ENCODE peak calls at places on chromosomes 12 and 14, in seven cellular contexts. L, W, P, T, Q, V and G are unnamed samples.
A peak's percentile ranks its signal among the peaks of the same experiment; 100 is the strongest.

GRCh38 chr12:68450947-68451260 is 118.7 kb upstream of the MDM1 start:
- DNase-seq in L (no peak), W (no peak), P (no peak), T (no peak), Q (no peak), V (no peak), G (no peak)

GRCh38 chr12:2795291-2796186 is 769 bp downstream of the FKBP4 start:
- DNase-seq in L (peak; percentile 55), W (peak; percentile 82), P (peak; percentile 77), T (peak; percentile 83), Q (peak; percentile 41), V (peak; percentile 78), G (peak; percentile 86)

GRCh38 chr12:42716521-42716920 is 127.0 kb upstream of the PRICKLE1 start:
- DNase-seq in L (no peak), W (no peak), P (peak; percentile 56), T (no peak), Q (peak; percentile 43), V (no peak), G (no peak)

GRCh38 chr12:79692249-79692619 is 1.5 kb upstream of the PAWR start:
- DNase-seq in L (no peak), W (no peak), P (no peak), T (no peak), Q (peak; percentile 4), V (no peak), G (no peak)

GRCh38 chr14:68792830-68793733 is at the start of gene ZFP36L1:
- DNase-seq in L (peak; percentile 97), W (peak; percentile 96), P (peak; percentile 93), T (peak; percentile 96), Q (peak; percentile 95), V (peak; percentile 94), G (peak; percentile 96)

GRCh38 chr12:120761581-120761980 is 36.0 kb downstream of the ACADS start:
- DNase-seq in L (no peak), W (peak; percentile 40), P (no peak), T (no peak), Q (peak; percentile 57), V (no peak), G (no peak)

GRCh38 chr12:31325524-31325875 is 450 bp downstream of the SINHCAF start:
- DNase-seq in L (peak; percentile 19), W (peak; percentile 4), P (peak; percentile 40), T (no peak), Q (no peak), V (no peak), G (peak; percentile 48)

GRCh38 chr14:53408175-53408879 is 255.2 kb upstream of the DDHD1 start:
- DNase-seq in L (no peak), W (no peak), P (no peak), T (no peak), Q (no peak), V (no peak), G (no peak)

GRCh38 chr12:90652280-90652679 is 302.7 kb downstream of the CCER1 start:
- DNase-seq in L (no peak), W (no peak), P (no peak), T (no peak), Q (no peak), V (no peak), G (no peak)

GRCh38 chr12:131987552-131987951 is 37.8 kb downstream of the EP400 start:
- DNase-seq in L (no peak), W (no peak), P (no peak), T (no peak), Q (no peak), V (no peak), G (no peak)

GRCh38 chr12:60112778-60113177 is 516.9 kb downstream of the SLC16A7 start:
- DNase-seq in L (no peak), W (no peak), P (no peak), T (no peak), Q (no peak), V (no peak), G (no peak)

GRCh38 chr14:65263161-65263788 is 149.3 kb upstream of the FUT8 start:
- DNase-seq in L (no peak), W (no peak), P (no peak), T (no peak), Q (peak; percentile 61), V (no peak), G (no peak)

GRCh38 chr14:91363776-91364523 is 53.7 kb downstream of the CCDC88C start:
- DNase-seq in L (no peak), W (no peak), P (no peak), T (no peak), Q (no peak), V (no peak), G (no peak)

GRCh38 chr12:88503344-88503743 is 76.9 kb downstream of the KITLG start:
- DNase-seq in L (no peak), W (no peak), P (no peak), T (no peak), Q (no peak), V (no peak), G (no peak)

DNA sequence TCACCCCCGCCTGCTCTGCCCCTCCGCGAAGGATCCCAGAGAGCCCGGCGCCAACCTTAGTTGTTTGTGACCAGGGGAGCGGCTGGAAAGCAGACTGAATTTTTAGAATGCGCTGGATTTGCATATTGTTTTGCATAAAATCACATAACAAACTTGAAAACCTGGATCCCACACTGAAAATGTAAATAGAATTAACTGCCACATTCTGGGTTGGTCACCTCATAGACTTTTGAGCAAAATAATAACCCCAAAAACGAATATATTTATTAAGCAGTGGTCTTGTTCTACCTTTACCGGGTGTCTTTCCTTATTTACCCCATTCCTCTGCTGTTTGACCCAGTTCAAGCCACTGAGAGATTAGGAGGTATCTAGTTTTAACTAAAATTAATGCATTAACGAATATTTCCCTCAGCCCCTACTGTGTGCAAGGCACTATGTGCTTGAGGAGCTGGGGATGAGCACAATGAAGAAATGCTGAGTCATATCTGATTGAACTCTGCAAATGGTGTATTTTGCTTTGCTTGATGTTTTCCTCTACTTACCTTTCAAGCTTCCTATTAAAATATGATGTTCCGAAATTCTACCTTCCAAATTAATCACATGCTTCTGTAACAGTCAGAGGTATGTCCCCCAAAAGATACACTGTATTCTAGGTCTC is 438 bp upstream of the EGLN3 start:
- DNase-seq in L (no peak), W (no peak), P (no peak), T (no peak), Q (no peak), V (no peak), G (no peak)
- H3K27ac ChIP-seq in L (peak overlapping the region; percentile 76), W (peak overlapping the region; percentile 80), P (peak overlapping the region; percentile 79), T (peak overlapping the region; percentile 75), Q (no peak overlapping the region), V (no peak overlapping the region), G (no peak overlapping the region)

GRCh38 chr12:18262514-18262913 is 1.2 kb downstream of the PIK3C2G start:
- DNase-seq in L (no peak), W (no peak), P (no peak), T (no peak), Q (peak; percentile 15), V (no peak), G (no peak)
- H3K4me1 ChIP-seq in L (no peaks in the 10 kb centered on the region), W (no peaks in the 10 kb centered on the region), P (no peaks in the 10 kb centered on the region), T (no peaks in the 10 kb centered on the region), Q (no peaks in the 10 kb centered on the region), V (peaks cover 17% of the 10 kb centered on the region), G (no peaks in the 10 kb centered on the region)

DNA sequence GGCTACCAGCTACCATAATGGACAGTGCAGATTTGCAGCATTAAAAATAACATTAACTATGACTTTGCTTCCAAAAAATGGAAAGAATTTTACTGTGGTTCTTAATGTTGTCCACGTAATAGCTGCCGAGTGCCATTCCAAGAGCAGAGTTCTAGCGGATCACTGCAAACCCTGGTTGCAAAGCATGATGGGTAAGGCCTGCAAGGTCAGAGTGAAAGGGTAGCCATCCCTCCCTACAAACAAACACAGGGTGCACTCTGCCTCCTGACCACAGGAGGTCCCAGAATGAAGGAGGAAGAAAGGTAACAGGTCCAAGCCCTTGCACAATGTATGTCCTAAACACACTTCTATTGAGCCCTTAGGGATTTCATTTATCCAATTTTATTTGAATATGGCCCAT is 157.6 kb downstream of the DPF3 start:
- DNase-seq in L (peak; percentile 31), W (no peak), P (no peak), T (no peak), Q (peak; percentile 83), V (no peak), G (no peak)
- TF ChIP-seq CTCF in L (no peak), W (no peak), P (no peak), T (no peak), Q (no peak), V (no peak), G (no peak)

GRCh38 chr14:38171197-38171596 is 36.5 kb upstream of the SSTR1 start:
- DNase-seq in L (no peak), W (no peak), P (no peak), T (no peak), Q (peak; percentile 33), V (no peak), G (no peak)

GRCh38 chr14:38175658-38176057 is 32.0 kb upstream of the SSTR1 start:
- DNase-seq in L (no peak), W (no peak), P (no peak), T (no peak), Q (no peak), V (no peak), G (no peak)

DNA sequence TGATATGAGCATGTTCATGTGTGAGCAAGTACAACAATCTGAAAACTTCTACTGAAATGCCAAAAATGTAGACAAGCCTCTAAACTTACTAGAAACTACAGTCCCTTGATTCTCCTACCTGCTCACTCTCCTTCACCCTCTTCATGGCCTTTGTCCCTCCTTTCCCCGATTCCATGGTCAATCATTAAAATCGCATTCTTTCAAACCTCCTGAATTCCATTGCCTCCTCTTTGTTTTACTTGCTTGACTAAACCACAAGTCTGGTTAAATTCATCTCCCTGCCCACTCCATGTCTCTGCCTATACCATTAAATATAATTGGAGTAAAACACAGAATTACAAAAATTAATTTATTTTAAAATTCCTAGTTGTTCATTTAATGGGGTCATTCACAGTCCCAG is 33.0 kb upstream of the SSTR1 start:
- DNase-seq in L (no peak), W (no peak), P (no peak), T (no peak), Q (no peak), V (no peak), G (no peak)
- H3K27ac ChIP-seq in L (no peak overlapping the region), W (no peak overlapping the region), P (no peak overlapping the region), T (no peak overlapping the region), Q (no peak overlapping the region), V (no peak overlapping the region), G (no peak overlapping the region)

GRCh38 chr12:56629459-56630179 is 507 bp downstream of the BAZ2A start:
- DNase-seq in L (peak; percentile 20), W (peak; percentile 42), P (peak; percentile 39), T (no peak), Q (no peak), V (no peak), G (peak; percentile 50)
- H3K4me1 ChIP-seq in L (peaks cover 42% of the 10 kb centered on the region), W (peaks cover 63% of the 10 kb centered on the region), P (peaks cover 21% of the 10 kb centered on the region), T (peaks cover 24% of the 10 kb centered on the region), Q (peaks cover 14% of the 10 kb centered on the region), V (peaks cover 18% of the 10 kb centered on the region), G (peaks cover 20% of the 10 kb centered on the region)